ENCODE peak calls at places on chromosome 18, in four cellular contexts. P, F, C and J are unnamed samples.

GRCh38 chr18:60452424-60452823 is 79.8 kb upstream of the MC4R start:
- DNase-seq in P (no peak), C (no peak), F (no peak), J (no peak)

GRCh38 chr18:55302337-55302833 is 285.6 kb downstream of the TCF4 start:
- DNase-seq in F (no peak), P (no peak), C (peak; percentile 14), J (no peak)

GRCh38 chr18:57121542-57122112 is 25.3 kb upstream of the BOD1L2 start:
- DNase-seq in C (peak; percentile 69), F (no peak), P (no peak), J (no peak)

GRCh38 chr18:70280007-70280925 is 8.6 kb upstream of the SOCS6 start:
- DNase-seq in C (no peak), F (no peak), P (no peak), J (no peak)

GRCh38 chr18:67483237-67483636 is 33.3 kb downstream of the DSEL start:
- DNase-seq in C (peak; percentile 12), P (no peak), F (no peak), J (no peak)

GRCh38 chr18:41938445-41938844 is 16.6 kb upstream of the PIK3C3 start:
- DNase-seq in F (peak; percentile 18), P (no peak), C (no peak), J (no peak)

GRCh38 chr18:48777026-48777736 is 173.6 kb downstream of the SMAD7 start:
- DNase-seq in P (peak; percentile 77), F (peak; percentile 37), C (peak; percentile 82), J (no peak)

GRCh38 chr18:11040823-11041712 is 108.3 kb downstream of the PIEZO2 start:
- DNase-seq in P (no peak), C (peak; percentile 79), F (peak; percentile 53), J (no peak)

GRCh38 chr18:64972545-64972944 is 778.3 kb upstream of the CDH7 start:
- DNase-seq in F (no peak), C (peak; percentile 14), P (no peak), J (no peak)

GRCh38 chr18:5447442-5447841 is 96.4 kb downstream of the EPB41L3 start:
- DNase-seq in F (no peak), C (no peak), P (no peak), J (no peak)

GRCh38 chr18:76822510-76823165 is at the start of gene ZNF236:
- DNase-seq in F (peak; percentile 61), C (peak; percentile 93), P (peak; percentile 82), J (no peak)

GRCh38 chr18:49052891-49053644 is 102.3 kb upstream of the SMAD7 start:
- DNase-seq in C (no peak), F (peak; percentile 93), P (no peak), J (no peak)

GRCh38 chr18:29979884-29980283 is 1062.7 kb downstream of the DSC3 start:
- DNase-seq in F (no peak), P (no peak), C (peak; percentile 32), J (no peak)

GRCh38 chr18:66722671-66723070 is 118.8 kb upstream of the CDH19 start:
- DNase-seq in P (no peak), C (no peak), F (no peak), J (no peak)

GRCh38 chr18:56660655-56661054 is 9.5 kb downstream of the WDR7 start:
- DNase-seq in C (no peak), P (no peak), F (no peak), J (no peak)

GRCh38 chr18:49400398-49401072 is 59.9 kb downstream of the DYM start:
- DNase-seq in F (no peak), C (no peak), P (no peak), J (no peak)

GRCh38 chr18:43574974-43575373 is 297.7 kb upstream of the SYT4 start:
- DNase-seq in P (no peak), C (no peak), F (no peak), J (no peak)

GRCh38 chr18:7740815-7741214 is 173.7 kb downstream of the PTPRM start:
- DNase-seq in P (no peak), F (no peak), C (peak; percentile 43), J (no peak)

DNA sequence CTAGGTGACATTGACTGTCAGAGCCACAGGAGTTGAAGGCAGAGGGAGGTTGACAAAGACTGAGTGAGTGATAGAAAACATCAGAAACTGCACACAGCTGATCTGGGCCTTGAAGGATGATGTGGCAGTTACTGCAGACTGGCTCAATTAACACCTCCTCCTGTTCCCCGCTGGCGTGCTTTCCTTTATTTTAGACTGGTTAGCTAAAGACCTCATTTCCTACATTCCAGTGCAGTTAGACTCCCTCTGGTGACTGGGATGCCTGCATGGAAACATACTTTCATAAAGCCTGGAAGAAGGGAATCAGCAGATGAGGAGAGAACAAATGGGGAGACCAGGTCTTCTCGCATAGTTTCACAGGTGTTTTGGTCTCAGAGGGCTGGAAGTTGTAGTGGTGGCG is 7.1 kb downstream of the TPGS2 start:
- DNase-seq in P (no peak), F (no peak), C (no peak), J (no peak)
- H3K4me3 ChIP-seq in P (no peak overlapping the region), F (no peak overlapping the region), C (no peak overlapping the region), J (no peak overlapping the region)

DNA sequence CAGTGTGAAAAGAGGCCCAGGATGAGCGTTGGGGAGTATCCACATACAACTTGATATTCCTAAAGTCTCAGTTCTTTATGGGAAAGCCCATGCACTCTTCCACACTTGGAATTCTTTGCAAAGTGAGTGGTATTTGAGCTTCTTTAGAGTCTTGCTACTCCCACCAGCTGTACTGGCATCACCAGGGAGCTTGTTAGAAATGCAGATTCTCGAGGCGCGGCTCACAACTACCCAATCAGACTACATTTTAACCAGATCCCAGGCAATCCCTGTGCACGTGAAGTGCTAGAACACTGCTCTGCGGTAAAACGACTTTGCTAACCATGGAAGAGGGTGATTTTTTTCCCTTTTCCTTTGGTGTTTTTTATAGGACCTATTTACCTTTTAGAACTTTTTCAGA is 184.7 kb downstream of the NEDD4L start:
- DNase-seq in C (no peak), F (no peak), P (no peak), J (no peak)
- H3K4me3 ChIP-seq in C (no peak overlapping the region), F (no peak overlapping the region), P (no peak overlapping the region), J (no peak overlapping the region)

DNA sequence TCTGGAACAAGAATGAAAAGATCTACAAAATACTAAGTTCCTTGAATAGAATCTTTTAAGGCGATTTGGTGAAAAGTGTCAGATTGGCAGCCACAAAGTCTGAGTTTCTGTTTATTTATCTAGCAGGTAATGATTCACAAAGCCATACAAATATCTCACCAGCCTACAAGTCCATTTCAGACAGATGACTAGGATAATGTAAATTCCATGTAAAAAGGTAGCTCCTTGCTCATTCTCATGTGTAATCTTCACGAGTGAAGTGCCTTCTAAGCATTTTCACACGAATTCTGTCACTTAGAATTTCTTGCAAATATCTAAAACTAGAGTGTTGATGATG is 221.8 kb upstream of the RBBP8 start:
- DNase-seq in P (no peak), F (no peak), C (no peak), J (no peak)
- H3K4me3 ChIP-seq in P (peak overlapping the region; percentile 53), F (peak overlapping the region; percentile 32), C (no peak overlapping the region), J (peak overlapping the region; percentile 25)

GRCh38 chr18:31503011-31503410 is 5.0 kb downstream of the DSG2 start:
- DNase-seq in F (no peak), P (no peak), C (no peak), J (no peak)

GRCh38 chr18:31497711-31498449 is at the start of gene DSG2:
- DNase-seq in F (peak; percentile 73), P (peak; percentile 84), C (peak; percentile 85), J (peak; percentile 86)

GRCh38 chr18:31499157-31499524 is 1.2 kb downstream of the DSG2 start:
- DNase-seq in F (no peak), P (no peak), C (no peak), J (no peak)

GRCh38 chr18:31498450-31499156 is 626 bp downstream of the DSG2 start:
- DNase-seq in P (no peak), C (peak; percentile 6), F (peak; percentile 24), J (no peak)

GRCh38 chr18:31500161-31500688 is 2.2 kb downstream of the DSG2 start:
- DNase-seq in C (no peak), F (no peak), P (no peak), J (no peak)
- H3K4me3 ChIP-seq in C (no peak overlapping the region), F (no peak overlapping the region), P (no peak overlapping the region), J (no peak overlapping the region)

GRCh38 chr18:9925795-9926194 is 12.0 kb downstream of the VAPA start:
- DNase-seq in P (no peak), C (no peak), F (no peak), J (no peak)
- H3K4me3 ChIP-seq in P (no peak overlapping the region), C (no peak overlapping the region), F (no peak overlapping the region), J (no peak overlapping the region)

GRCh38 chr18:58670561-58671121 is 624 bp upstream of the MALT1 start:
- DNase-seq in C (peak; percentile 21), F (no peak), P (no peak), J (no peak)
- H3K4me3 ChIP-seq in C (peak overlapping the region; percentile 58), F (peak overlapping the region; percentile 98), P (peak overlapping the region; percentile 70), J (peak overlapping the region; percentile 96)

DNA sequence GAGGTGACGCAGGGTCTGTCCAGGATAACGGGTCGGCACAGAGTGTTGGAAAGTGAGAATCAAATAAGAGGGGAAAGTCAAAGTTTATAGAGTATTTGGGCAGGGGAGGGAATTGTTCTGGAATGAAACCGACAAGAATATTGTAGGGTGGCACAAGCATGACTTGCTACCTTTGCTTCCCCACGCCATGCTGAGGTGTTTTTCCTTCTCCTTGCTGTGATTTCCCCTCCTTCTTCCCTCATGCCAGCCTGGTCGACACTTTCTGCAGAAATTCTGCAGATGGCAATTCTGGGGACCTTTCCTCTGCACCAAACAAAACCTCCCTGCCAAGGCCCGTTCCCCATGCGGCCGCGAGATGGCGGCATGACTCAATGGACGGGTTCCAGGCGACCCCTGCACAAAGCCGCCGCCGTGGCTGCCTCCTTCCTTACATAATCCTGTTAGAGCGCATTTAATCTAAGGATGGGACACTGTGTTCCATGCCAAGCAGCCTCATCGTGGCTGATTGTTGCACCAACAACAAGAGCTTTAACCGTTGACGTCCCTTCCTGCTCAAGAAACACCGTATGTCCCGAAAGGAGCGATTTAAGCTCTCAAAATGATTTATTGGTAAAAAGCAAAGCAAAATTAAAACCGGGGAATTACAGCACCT is at the start of gene MRO:
- DNase-seq in C (peak; percentile 92), P (peak; percentile 91), F (peak; percentile 60), J (peak; percentile 62)
- H3K4me3 ChIP-seq in C (peak within 1 kb of the TSS; percentile 36), P (peak within 1 kb of the TSS; percentile 30), F (no peak within 1 kb of the TSS), J (no peak within 1 kb of the TSS)

GRCh38 chr18:50817898-50818250 is 1.9 kb downstream of the MRO start:
- DNase-seq in C (no peak), P (no peak), F (no peak), J (no peak)

GRCh38 chr18:50820901-50821520 is 1.2 kb upstream of the MRO start:
- DNase-seq in P (no peak), C (no peak), F (no peak), J (no peak)

GRCh38 chr18:50816767-50817166 is 3.0 kb downstream of the MRO start:
- DNase-seq in F (no peak), P (no peak), C (peak; percentile 33), J (no peak)

GRCh38 chr18:50814387-50814786 is 5.4 kb downstream of the MRO start:
- DNase-seq in P (no peak), C (no peak), F (no peak), J (no peak)

GRCh38 chr18:50819027-50819726 is 639 bp downstream of the MRO start:
- DNase-seq in P (peak; percentile 55), F (peak; percentile 8), C (peak; percentile 66), J (no peak)
- H3K4me3 ChIP-seq in P (peak overlapping the region; percentile 30), F (no peak overlapping the region), C (peak overlapping the region; percentile 36), J (no peak overlapping the region)